ENCODE peak calls at places on chromosomes 2 and 18, in six cellular contexts. One of them, this sample, is unnamed.

GRCh38 chr18:77065221-77065981 is 67.2 kb downstream of the MBP start:
- DNase-seq in sigmoid colon: no peak
- DNase-seq in heart left ventricle: no peak
- DNase-seq in right lobe of liver: peak; percentile 53
- DNase-seq in PC-3: peak; percentile 87
- DNase-seq in RWPE1: peak; percentile 62
- DNase-seq in this sample: peak; percentile 87

GRCh38 chr2:30235008-30235655 is 3.8 kb downstream of the LBH start:
- DNase-seq in sigmoid colon: peak; percentile 62
- DNase-seq in heart left ventricle: no peak
- DNase-seq in right lobe of liver: no peak
- DNase-seq in PC-3: peak; percentile 38
- DNase-seq in RWPE1: no peak
- DNase-seq in this sample: peak; percentile 62

GRCh38 chr2:219442206-219443015 is 7.8 kb downstream of the SPEG start:
- DNase-seq in sigmoid colon: no peak
- DNase-seq in heart left ventricle: no peak
- DNase-seq in right lobe of liver: no peak
- DNase-seq in PC-3: no peak
- DNase-seq in RWPE1: peak; percentile 34
- DNase-seq in this sample: no peak

GRCh38 chr2:169095631-169096105 is 26.3 kb downstream of the DHRS9 start:
- DNase-seq in sigmoid colon: no peak
- DNase-seq in heart left ventricle: no peak
- DNase-seq in right lobe of liver: no peak
- DNase-seq in PC-3: peak; percentile 99
- DNase-seq in RWPE1: peak; percentile 88
- DNase-seq in this sample: no peak

GRCh38 chr2:231367178-231367577 is 28.3 kb upstream of the B3GNT7 start:
- DNase-seq in sigmoid colon: peak; percentile 33
- DNase-seq in heart left ventricle: no peak
- DNase-seq in right lobe of liver: no peak
- DNase-seq in PC-3: no peak
- DNase-seq in RWPE1: no peak
- DNase-seq in this sample: peak; percentile 55

GRCh38 chr2:112310906-112311305 is 35.5 kb downstream of the ZC3H6 start:
- DNase-seq in sigmoid colon: no peak
- DNase-seq in heart left ventricle: no peak
- DNase-seq in right lobe of liver: no peak
- DNase-seq in PC-3: no peak
- DNase-seq in RWPE1: no peak
- DNase-seq in this sample: no peak

GRCh38 chr2:124983595-124983994 is 958.5 kb downstream of the CNTNAP5 start:
- DNase-seq in sigmoid colon: no peak
- DNase-seq in heart left ventricle: no peak
- DNase-seq in right lobe of liver: no peak
- DNase-seq in PC-3: peak; percentile 85
- DNase-seq in RWPE1: peak; percentile 35
- DNase-seq in this sample: no peak

GRCh38 chr2:169565686-169566085 is 8.0 kb downstream of the FASTKD1 start:
- DNase-seq in sigmoid colon: no peak
- DNase-seq in heart left ventricle: no peak
- DNase-seq in right lobe of liver: no peak
- DNase-seq in PC-3: no peak
- DNase-seq in RWPE1: no peak
- DNase-seq in this sample: no peak

GRCh38 chr2:176845718-176846117 is 366.9 kb upstream of the HNRNPA3 start:
- DNase-seq in sigmoid colon: no peak
- DNase-seq in heart left ventricle: no peak
- DNase-seq in right lobe of liver: no peak
- DNase-seq in PC-3: no peak
- DNase-seq in RWPE1: no peak
- DNase-seq in this sample: no peak

GRCh38 chr2:109647636-109648035 is 33.5 kb downstream of the SOWAHC start:
- DNase-seq in sigmoid colon: no peak
- DNase-seq in heart left ventricle: no peak
- DNase-seq in right lobe of liver: no peak
- DNase-seq in PC-3: no peak
- DNase-seq in RWPE1: no peak
- DNase-seq in this sample: no peak

GRCh38 chr2:110099036-110099420 is 16.6 kb downstream of the MALL start:
- DNase-seq in sigmoid colon: no peak
- DNase-seq in heart left ventricle: no peak
- DNase-seq in right lobe of liver: no peak
- DNase-seq in PC-3: no peak
- DNase-seq in RWPE1: no peak
- DNase-seq in this sample: no peak

GRCh38 chr2:149261672-149262071 is 68.7 kb upstream of the LYPD6 start:
- DNase-seq in sigmoid colon: no peak
- DNase-seq in heart left ventricle: no peak
- DNase-seq in right lobe of liver: no peak
- DNase-seq in PC-3: no peak
- DNase-seq in RWPE1: no peak
- DNase-seq in this sample: no peak

GRCh38 chr18:2534906-2535305 is 36.4 kb downstream of the METTL4 start:
- DNase-seq in sigmoid colon: no peak
- DNase-seq in heart left ventricle: no peak
- DNase-seq in right lobe of liver: no peak
- DNase-seq in PC-3: no peak
- DNase-seq in RWPE1: no peak
- DNase-seq in this sample: no peak

GRCh38 chr2:117071556-117072102 is 742.9 kb upstream of the DDX18 start:
- DNase-seq in sigmoid colon: peak; percentile 62
- DNase-seq in heart left ventricle: no peak
- DNase-seq in right lobe of liver: no peak
- DNase-seq in PC-3: no peak
- DNase-seq in RWPE1: no peak
- DNase-seq in this sample: peak; percentile 74

GRCh38 chr18:36895606-36896005 is 66.7 kb downstream of the KIAA1328 start:
- DNase-seq in sigmoid colon: no peak
- DNase-seq in heart left ventricle: no peak
- DNase-seq in right lobe of liver: no peak
- DNase-seq in PC-3: no peak
- DNase-seq in RWPE1: no peak
- DNase-seq in this sample: no peak

GRCh38 chr2:48849770-48850169 is 94.2 kb upstream of the LHCGR start:
- DNase-seq in sigmoid colon: no peak
- DNase-seq in heart left ventricle: no peak
- DNase-seq in right lobe of liver: no peak
- DNase-seq in PC-3: peak; percentile 3
- DNase-seq in RWPE1: peak; percentile 57
- DNase-seq in this sample: no peak

DNA sequence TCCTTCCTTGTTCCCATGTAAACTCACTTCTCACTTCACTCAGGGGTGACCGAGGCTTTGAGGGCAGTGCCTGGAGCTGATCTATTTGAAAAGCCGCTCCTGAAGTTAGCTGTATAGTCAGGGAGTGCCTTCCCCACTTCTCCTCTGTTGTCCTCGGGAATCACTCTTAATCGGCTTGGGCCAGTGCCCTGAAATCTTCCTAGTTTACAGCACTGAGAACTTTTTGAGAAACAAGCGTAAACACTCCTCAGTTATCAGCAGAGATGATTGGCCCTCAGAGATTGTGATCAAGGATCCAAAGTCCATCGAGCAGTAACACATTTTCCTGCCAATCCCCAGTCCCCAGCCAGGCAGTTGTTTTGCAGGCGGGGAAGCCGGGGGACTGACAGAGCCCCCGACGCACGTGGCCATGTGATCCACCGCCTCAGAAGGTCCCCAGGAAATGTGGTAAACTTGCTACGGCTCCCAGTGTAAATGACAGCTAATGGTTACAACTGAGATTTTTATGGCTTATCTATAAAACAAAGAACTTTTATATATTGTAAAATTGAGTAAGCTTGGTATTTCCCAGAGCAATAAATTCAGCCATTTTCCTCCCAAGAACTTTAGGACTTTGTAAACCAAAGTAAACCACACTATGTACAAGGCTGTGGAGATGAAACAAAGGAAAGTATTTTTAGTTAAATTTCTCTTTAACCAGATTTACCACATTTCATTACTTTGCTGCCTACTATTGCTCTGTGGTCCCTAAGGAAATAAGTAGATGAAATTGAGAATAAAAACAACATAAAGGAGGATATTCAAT is 53.5 kb downstream of the C18orf63 start:
- DNase-seq in sigmoid colon: no peak
- DNase-seq in heart left ventricle: no peak
- DNase-seq in right lobe of liver: peak; percentile 64
- DNase-seq in PC-3: no peak
- DNase-seq in RWPE1: no peak
- DNase-seq in this sample: no peak
- TF ChIP-seq CTCF in sigmoid colon: no peak
- TF ChIP-seq CTCF in heart left ventricle: no peak
- TF ChIP-seq CTCF in right lobe of liver: no peak
- TF ChIP-seq CTCF in PC-3: no peak
- TF ChIP-seq CTCF in RWPE1: no peak
- TF ChIP-seq CTCF in this sample: no peak

DNA sequence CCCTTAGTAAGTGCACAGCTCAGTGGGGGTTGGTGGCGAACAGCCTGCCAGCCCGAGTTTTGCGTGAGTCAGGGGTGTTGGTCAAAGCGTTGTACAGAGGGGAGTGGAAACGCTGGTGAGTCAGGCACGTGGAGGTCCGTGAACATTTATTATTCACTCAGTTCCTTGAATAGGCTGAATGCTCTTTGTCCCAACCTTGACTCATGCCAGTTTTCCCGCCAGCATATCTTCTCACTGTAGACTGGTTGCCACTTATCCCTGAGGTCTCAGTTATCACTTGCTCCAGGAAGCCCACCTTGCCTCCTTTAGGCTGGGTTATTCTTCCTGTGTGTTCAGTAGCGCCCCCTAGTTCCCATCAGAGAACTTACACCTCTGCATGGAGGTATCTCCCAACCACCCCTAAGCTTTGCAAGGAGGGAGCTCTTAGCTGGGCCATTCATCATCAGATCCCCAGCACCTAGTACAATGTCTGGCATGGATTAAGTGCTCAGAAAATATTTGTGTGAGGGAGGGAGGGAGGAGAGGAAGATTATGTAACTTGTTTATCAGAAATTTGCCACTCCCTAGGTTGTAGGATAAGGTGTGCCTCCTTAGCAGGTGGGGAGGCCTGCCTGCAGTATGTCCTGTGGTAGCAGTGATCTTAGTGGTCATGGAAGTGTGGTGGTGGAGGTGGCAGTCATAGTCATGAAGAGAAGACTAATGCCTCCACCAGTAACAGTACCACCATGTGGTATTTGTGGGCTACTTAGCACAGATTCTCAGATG is 72.1 kb downstream of the CABLES1 start:
- DNase-seq in sigmoid colon: no peak
- DNase-seq in heart left ventricle: no peak
- DNase-seq in right lobe of liver: no peak
- DNase-seq in PC-3: peak; percentile 44
- DNase-seq in RWPE1: no peak
- DNase-seq in this sample: no peak
- TF ChIP-seq CTCF in sigmoid colon: no peak
- TF ChIP-seq CTCF in heart left ventricle: no peak
- TF ChIP-seq CTCF in right lobe of liver: peak; percentile 21
- TF ChIP-seq CTCF in PC-3: peak; percentile 64
- TF ChIP-seq CTCF in RWPE1: no peak
- TF ChIP-seq CTCF in this sample: no peak

DNA sequence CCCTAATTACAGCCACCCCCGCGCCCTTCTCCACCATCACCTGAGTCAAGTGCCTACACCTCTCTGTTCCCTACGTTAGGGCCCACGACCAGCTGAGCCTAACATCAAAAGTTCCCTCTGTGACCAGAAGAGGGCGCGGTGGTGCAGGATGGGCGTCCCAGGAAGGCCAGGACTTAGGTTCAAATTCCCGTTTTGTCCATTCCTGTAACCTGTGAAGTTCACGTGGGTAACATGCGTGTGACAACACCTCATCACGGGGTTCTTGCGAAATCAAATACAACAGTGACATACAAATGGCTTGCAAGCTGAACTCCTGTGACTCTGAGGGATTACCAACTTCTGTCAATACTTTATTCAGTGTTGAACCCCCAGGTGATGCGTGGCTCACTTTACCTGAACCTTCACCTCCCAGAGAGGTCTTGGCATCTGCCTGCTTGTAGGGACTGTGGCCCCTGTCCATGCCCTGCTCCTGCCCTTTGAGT is 207.9 kb downstream of the ARL4C start:
- DNase-seq in sigmoid colon: peak; percentile 80
- DNase-seq in heart left ventricle: peak; percentile 68
- DNase-seq in right lobe of liver: peak; percentile 51
- DNase-seq in PC-3: peak; percentile 58
- DNase-seq in RWPE1: no peak
- DNase-seq in this sample: peak; percentile 84
- TF ChIP-seq CTCF in sigmoid colon: peak; percentile 68
- TF ChIP-seq CTCF in heart left ventricle: peak; percentile 68
- TF ChIP-seq CTCF in right lobe of liver: peak; percentile 58
- TF ChIP-seq CTCF in PC-3: peak; percentile 75
- TF ChIP-seq CTCF in RWPE1: peak; percentile 66
- TF ChIP-seq CTCF in this sample: peak; percentile 81

GRCh38 chr2:61967262-61967661 is 61.8 kb downstream of the COMMD1 start:
- DNase-seq in sigmoid colon: no peak
- DNase-seq in heart left ventricle: no peak
- DNase-seq in right lobe of liver: no peak
- DNase-seq in PC-3: no peak
- DNase-seq in RWPE1: no peak
- DNase-seq in this sample: no peak
- TF ChIP-seq CTCF in sigmoid colon: no peak
- TF ChIP-seq CTCF in heart left ventricle: no peak
- TF ChIP-seq CTCF in right lobe of liver: no peak
- TF ChIP-seq CTCF in PC-3: no peak
- TF ChIP-seq CTCF in RWPE1: no peak
- TF ChIP-seq CTCF in this sample: no peak

GRCh38 chr2:171706152-171706803 is 19.0 kb downstream of the DYNC1I2 start:
- DNase-seq in sigmoid colon: no peak
- DNase-seq in heart left ventricle: no peak
- DNase-seq in right lobe of liver: no peak
- DNase-seq in PC-3: peak; percentile 56
- DNase-seq in RWPE1: peak; percentile 12
- DNase-seq in this sample: no peak
- TF ChIP-seq CTCF in sigmoid colon: no peak
- TF ChIP-seq CTCF in heart left ventricle: peak; percentile 33
- TF ChIP-seq CTCF in right lobe of liver: peak; percentile 56
- TF ChIP-seq CTCF in PC-3: peak; percentile 64
- TF ChIP-seq CTCF in RWPE1: peak; percentile 57
- TF ChIP-seq CTCF in this sample: peak; percentile 21